ENCODE peak calls at places on chromosomes 11 and 22, in four cellular contexts. B, Q, S and N are unnamed samples.

GRCh38 chr22:24146190-24146616 is 35.1 kb upstream of the SUSD2 start:
- DNase-seq in B (peak; percentile 50), Q (no peak), S (peak; percentile 80), N (peak; percentile 65)

GRCh38 chr11:134579709-134580634 is 167.9 kb upstream of the B3GAT1 start:
- DNase-seq in B (peak; percentile 67), Q (no peak), S (no peak), N (no peak)

GRCh38 chr22:46561435-46561905 is 24.1 kb upstream of the CELSR1 start:
- DNase-seq in B (peak; percentile 63), Q (peak; percentile 42), S (peak; percentile 76), N (no peak)

GRCh38 chr11:16596231-16596630 is 142.2 kb upstream of the C11orf58 start:
- DNase-seq in B (no peak), Q (no peak), S (no peak), N (no peak)

GRCh38 chr11:32145282-32145681 is 54.4 kb downstream of the RCN1 start:
- DNase-seq in B (no peak), Q (no peak), S (no peak), N (no peak)

GRCh38 chr22:50260434-50260800 is 1.1 kb downstream of the MAPK12 start:
- DNase-seq in B (no peak), Q (no peak), S (no peak), N (no peak)

GRCh38 chr11:118193910-118194566 is 17.6 kb upstream of the SCN2B start:
- DNase-seq in B (no peak), Q (no peak), S (no peak), N (no peak)

GRCh38 chr22:17607891-17608521 is 20.5 kb downstream of the ATP6V1E1 start:
- DNase-seq in B (no peak), Q (no peak), S (no peak), N (no peak)

GRCh38 chr11:128886401-128887119 is 4.6 kb upstream of the KCNJ5 start:
- DNase-seq in B (peak; percentile 62), Q (no peak), S (no peak), N (no peak)

GRCh38 chr11:76524461-76524860 is 79.6 kb downstream of the EMSY start:
- DNase-seq in B (no peak), Q (no peak), S (peak; percentile 36), N (no peak)

GRCh38 chr11:131894615-131895544 is 524.5 kb downstream of the NTM start:
- DNase-seq in B (no peak), Q (no peak), S (no peak), N (no peak)

GRCh38 chr11:97965849-97966646 is 1054.7 kb upstream of the CNTN5 start:
- DNase-seq in B (no peak), Q (no peak), S (no peak), N (no peak)

GRCh38 chr11:36131719-36132349 is 157.4 kb downstream of the COMMD9 start:
- DNase-seq in B (peak; percentile 65), Q (no peak), S (peak; percentile 20), N (no peak)

GRCh38 chr11:131666617-131667016 is 296.2 kb downstream of the NTM start:
- DNase-seq in B (no peak), Q (no peak), S (no peak), N (no peak)

GRCh38 chr11:125382211-125382807 is 113.8 kb downstream of the FEZ1 start:
- DNase-seq in B (no peak), Q (no peak), S (no peak), N (no peak)

GRCh38 chr11:32131321-32131720 is 40.4 kb downstream of the RCN1 start:
- DNase-seq in B (no peak), Q (no peak), S (no peak), N (no peak)

GRCh38 chr11:44862546-44863101 is 88.1 kb downstream of the TP53I11 start:
- DNase-seq in B (no peak), Q (no peak), S (no peak), N (no peak)

GRCh38 chr11:73360743-73361369 is 15.3 kb upstream of the RELT start:
- DNase-seq in B (no peak), Q (no peak), S (no peak), N (no peak)

GRCh38 chr22:23159287-23159622 is 14.0 kb downstream of the RAB36 start:
- DNase-seq in B (no peak), Q (no peak), S (no peak), N (no peak)

GRCh38 chr11:65503923-65504670 is 5.3 kb downstream of the MALAT1 start:
- DNase-seq in B (no peak), Q (no peak), S (no peak), N (no peak)

GRCh38 chr11:62705401-62705800 is 1.8 kb downstream of the BSCL2 start:
- DNase-seq in B (peak; percentile 65), Q (no peak), S (no peak), N (no peak)

GRCh38 chr11:12159351-12160099 is 49.1 kb downstream of the MICAL2 start:
- DNase-seq in B (no peak), Q (no peak), S (no peak), N (no peak)

GRCh38 chr11:19985106-19985505 is 175.2 kb downstream of the DBX1 start:
- DNase-seq in B (no peak), Q (no peak), S (no peak), N (no peak)

GRCh38 chr11:111379500-111380136 is 543 bp upstream of the POU2AF1 start:
- DNase-seq in B (no peak), Q (no peak), S (no peak), N (no peak)

GRCh38 chr11:48107188-48107704 is 109.4 kb upstream of the OR4B1 start:
- DNase-seq in B (no peak), Q (peak; percentile 66), S (no peak), N (no peak)

GRCh38 chr11:9701799-9702198 is 37.9 kb downstream of the SWAP70 start:
- DNase-seq in B (no peak), Q (no peak), S (no peak), N (no peak)

GRCh38 chr11:96748639-96749370 is 359.0 kb downstream of the JRKL start:
- DNase-seq in B (no peak), Q (no peak), S (no peak), N (no peak)

GRCh38 chr11:78851883-78852586 is 277.4 kb upstream of the NARS2 start:
- DNase-seq in B (peak; percentile 72), Q (no peak), S (no peak), N (no peak)

GRCh38 chr11:57273448-57274058 is 36.5 kb upstream of the APLNR start:
- DNase-seq in B (no peak), Q (no peak), S (no peak), N (no peak)

GRCh38 chr11:120810251-120810650 is 213.7 kb upstream of the TBCEL start:
- DNase-seq in B (no peak), Q (no peak), S (no peak), N (no peak)

GRCh38 chr11:45921561-45922424 is 663 bp upstream of the LARGE2 start:
- DNase-seq in B (peak; percentile 60), Q (no peak), S (peak; percentile 61), N (peak; percentile 94)

GRCh38 chr11:75421035-75421602 is 11.9 kb downstream of the KLHL35 start:
- DNase-seq in B (peak; percentile 60), Q (no peak), S (no peak), N (no peak)

GRCh38 chr11:131691558-131692041 is 321.2 kb downstream of the NTM start:
- DNase-seq in B (peak; percentile 94), Q (no peak), S (no peak), N (no peak)

GRCh38 chr22:26585104-26585790 is 4.7 kb downstream of the TPST2 start:
- DNase-seq in B (peak; percentile 53), Q (no peak), S (no peak), N (no peak)

GRCh38 chr22:50544746-50545253 is 899 bp upstream of the KLHDC7B start:
- DNase-seq in B (no peak), Q (no peak), S (no peak), N (no peak)

DNA sequence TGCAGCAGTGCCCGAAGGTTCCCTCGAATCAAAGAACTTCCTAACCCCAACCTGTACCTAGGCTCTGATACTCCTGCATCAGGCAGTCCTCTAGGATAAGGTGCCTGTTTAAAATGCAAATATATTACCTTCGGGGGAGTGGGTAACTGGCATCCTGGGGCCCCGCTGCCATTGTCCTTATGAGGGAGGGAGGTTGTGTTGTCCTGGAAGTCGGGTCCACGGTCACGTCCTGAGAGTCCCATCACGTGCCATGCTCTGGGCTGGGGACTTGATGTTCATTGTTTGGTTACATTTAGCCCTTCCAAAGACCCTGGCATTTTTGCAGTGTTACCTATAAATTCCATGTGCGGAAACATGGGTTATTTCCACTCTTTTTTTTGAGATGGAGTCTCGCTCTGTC is 67.6 kb downstream of the PARVB start:
- DNase-seq in B (no peak), Q (no peak), S (no peak), N (no peak)
- TF ChIP-seq TCF12 in B (no peak), Q (no peak), S (no peak), N (no peak)

GRCh38 chr11:6599449-6599848 is 4.0 kb downstream of the RRP8 start:
- DNase-seq in B (no peak), Q (no peak), S (no peak), N (no peak)
- H3K36me3 ChIP-seq in B (peaks cover 62% of the 10 kb centered on the region), Q (peaks cover 14% of the 10 kb centered on the region), S (peaks cover 14% of the 10 kb centered on the region), N (peaks cover 3% of the 10 kb centered on the region)

DNA sequence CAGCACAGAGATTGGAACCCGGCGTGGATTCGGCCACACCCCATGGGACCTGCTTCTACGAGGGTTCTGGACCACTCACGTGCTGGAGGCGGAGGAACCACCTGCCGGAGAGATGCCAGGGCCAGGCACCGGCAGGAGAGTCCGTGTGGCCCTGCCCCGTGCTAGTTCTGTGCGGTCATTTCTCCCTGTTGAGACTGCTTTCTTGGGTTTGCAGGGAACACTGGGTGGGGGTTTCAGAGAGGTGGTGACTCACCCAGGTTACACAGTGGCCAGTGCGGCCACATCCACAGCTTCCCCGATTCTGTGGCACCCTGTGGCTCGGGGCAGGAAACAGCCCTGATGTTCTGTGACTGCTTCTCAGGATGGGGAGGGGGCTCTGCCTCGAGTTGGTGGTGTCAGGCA is 3.6 kb upstream of the PHLDA2 start:
- DNase-seq in B (peak; percentile 25), Q (no peak), S (no peak), N (no peak)
- TF ChIP-seq TCF12 in B (no peak), Q (no peak), S (no peak), N (no peak)

GRCh38 chr11:68099057-68099456 is 22.1 kb downstream of the CHKA start:
- DNase-seq in B (no peak), Q (no peak), S (no peak), N (no peak)
- H3K36me3 ChIP-seq in B (no peaks in the 10 kb centered on the region), Q (peaks cover 4% of the 10 kb centered on the region), S (peaks cover 6% of the 10 kb centered on the region), N (peaks cover 3% of the 10 kb centered on the region)